ENCODE peak calls at places on chromosome 15, in seven cellular contexts. T is RPMI7951; X is ureter; Y is GM10248; M is stimulated activated naive CD4-positive, alpha-beta T cell; A is astrocyte; W is sigmoid colon. O is an unnamed sample.

GRCh38 chr15:92011611-92012367 is 158.3 kb downstream of the SLCO3A1 start:
- DNase-seq in T (peak; percentile 63), X (no peak), Y (no peak), M (no peak), A (peak; percentile 34), W (no peak), O (no peak)

GRCh38 chr15:94655249-94655648 is 423.9 kb downstream of the MCTP2 start:
- DNase-seq in T (no peak), X (no peak), Y (no peak), M (no peak), A (no peak), W (no peak), O (no peak)

GRCh38 chr15:82846621-82847020 is 37.2 kb downstream of the WHAMM start:
- DNase-seq in T (no peak), X (no peak), Y (no peak), M (no peak), A (no peak), W (no peak), O (no peak)

GRCh38 chr15:70383856-70384255 is 286.1 kb upstream of the TLE3 start:
- DNase-seq in T (no peak), X (no peak), Y (no peak), M (no peak), A (no peak), W (no peak), O (no peak)

GRCh38 chr15:48695088-48695834 is 49.8 kb upstream of the FBN1 start:
- DNase-seq in T (peak; percentile 87), X (no peak), Y (no peak), M (no peak), A (peak; percentile 98), W (no peak), O (no peak)

GRCh38 chr15:69114231-69114937 is 46.1 kb upstream of the GLCE start:
- DNase-seq in T (no peak), X (no peak), Y (no peak), M (no peak), A (no peak), W (no peak), O (no peak)

GRCh38 chr15:70789213-70789612 is 25.9 kb upstream of the UACA start:
- DNase-seq in T (no peak), X (no peak), Y (no peak), M (no peak), A (peak; percentile 74), W (no peak), O (no peak)

GRCh38 chr15:36284911-36285310 is 294.5 kb upstream of the CDIN1 start:
- DNase-seq in T (no peak), X (no peak), Y (no peak), M (no peak), A (no peak), W (no peak), O (no peak)

GRCh38 chr15:77667835-77668234 is 35.1 kb upstream of the LINGO1 start:
- DNase-seq in T (no peak), X (no peak), Y (no peak), M (no peak), A (no peak), W (no peak), O (no peak)

GRCh38 chr15:60913901-60914300 is 315.2 kb downstream of the RORA start:
- DNase-seq in T (no peak), X (no peak), Y (no peak), M (no peak), A (no peak), W (no peak), O (no peak)

GRCh38 chr15:92633001-92633400 is 22.6 kb downstream of the FAM174B start:
- DNase-seq in T (no peak), X (no peak), Y (no peak), M (no peak), A (no peak), W (no peak), O (no peak)

GRCh38 chr15:91710072-91710471 is 143.4 kb upstream of the SLCO3A1 start:
- DNase-seq in T (peak; percentile 66), X (no peak), Y (no peak), M (no peak), A (peak; percentile 14), W (no peak), O (no peak)

GRCh38 chr15:91864669-91865068 is 11.2 kb downstream of the SLCO3A1 start:
- DNase-seq in T (no peak), X (no peak), Y (no peak), M (no peak), A (no peak), W (no peak), O (no peak)

GRCh38 chr15:84960391-84961113 is 21.1 kb upstream of the PDE8A start:
- DNase-seq in T (no peak), X (no peak), Y (no peak), M (no peak), A (no peak), W (peak; percentile 53), O (no peak)

GRCh38 chr15:52559583-52559982 is 9.2 kb downstream of the ARPP19 start:
- DNase-seq in T (peak; percentile 43), X (no peak), Y (no peak), M (no peak), A (peak; percentile 46), W (no peak), O (no peak)

GRCh38 chr15:62886431-62887071 is 156.0 kb upstream of the TPM1 start:
- DNase-seq in T (peak; percentile 75), X (no peak), Y (no peak), M (no peak), A (peak; percentile 70), W (no peak), O (no peak)

GRCh38 chr15:50880651-50881114 is 27.8 kb upstream of the AP4E1 start:
- DNase-seq in T (peak; percentile 24), X (no peak), Y (peak; percentile 50), M (no peak), A (peak; percentile 54), W (no peak), O (no peak)

GRCh38 chr15:52622791-52623190 is 54.0 kb upstream of the ARPP19 start:
- DNase-seq in T (no peak), X (no peak), Y (no peak), M (no peak), A (no peak), W (no peak), O (no peak)

GRCh38 chr15:70704166-70704565 is 59.2 kb downstream of the UACA start:
- DNase-seq in T (no peak), X (no peak), Y (no peak), M (no peak), A (no peak), W (no peak), O (no peak)

GRCh38 chr15:47194718-47195117 is 522.6 kb upstream of the SEMA6D start:
- DNase-seq in T (peak; percentile 14), X (no peak), Y (no peak), M (no peak), A (peak; percentile 4), W (no peak), O (no peak)

GRCh38 chr15:82999426-82999825 is 12.0 kb downstream of the C15orf40 start:
- DNase-seq in T (peak; percentile 80), X (no peak), Y (no peak), M (no peak), A (no peak), W (no peak), O (no peak)

GRCh38 chr15:98754283-98755022 is 106.1 kb downstream of the IGF1R start:
- DNase-seq in T (no peak), X (no peak), Y (no peak), M (no peak), A (peak; percentile 61), W (no peak), O (no peak)

GRCh38 chr15:68585574-68586273 is 6.9 kb downstream of the CORO2B start:
- DNase-seq in T (no peak), X (no peak), Y (no peak), M (no peak), A (no peak), W (no peak), O (no peak)

GRCh38 chr15:71804226-71804625 is 6.1 kb upstream of the NR2E3 start:
- DNase-seq in T (no peak), X (no peak), Y (no peak), M (no peak), A (no peak), W (no peak), O (no peak)

GRCh38 chr15:67803996-67804843 is 21.1 kb upstream of the SKOR1 start:
- DNase-seq in T (no peak), X (no peak), Y (no peak), M (no peak), A (no peak), W (no peak), O (no peak)

GRCh38 chr15:39156166-39156565 is 424.7 kb upstream of the THBS1 start:
- DNase-seq in T (no peak), X (no peak), Y (no peak), M (no peak), A (no peak), W (no peak), O (no peak)

GRCh38 chr15:86336051-86336788 is 256.5 kb downstream of the AGBL1 start:
- DNase-seq in T (peak; percentile 95), X (no peak), Y (no peak), M (no peak), A (peak; percentile 95), W (no peak), O (no peak)

GRCh38 chr15:63501256-63502089 is 2.9 kb upstream of the USP3 start:
- DNase-seq in T (peak; percentile 93), X (peak; percentile 78), Y (no peak), M (peak; percentile 64), A (peak; percentile 90), W (peak; percentile 97), O (peak; percentile 44)

GRCh38 chr15:53559364-53560253 is 199.9 kb downstream of the WDR72 start:
- DNase-seq in T (no peak), X (no peak), Y (no peak), M (no peak), A (no peak), W (no peak), O (no peak)